ENCODE peak calls at places on chromosomes 12 and 14, in ten cellular contexts. One of them, this sample, is unnamed.

GRCh38 chr12:19707948-19708409 is 268.7 kb downstream of the AEBP2 start:
- DNase-seq in uterus: no peak
- DNase-seq in body of pancreas: no peak
- DNase-seq in vagina: no peak
- DNase-seq in tibial nerve: no peak
- DNase-seq in HepG2: no peak
- DNase-seq in ovary: no peak
- DNase-seq in adrenal gland: no peak
- DNase-seq in stomach: no peak
- DNase-seq in A549: peak
- DNase-seq in this sample: no peak

GRCh38 chr14:98146416-98146815 is 1125.6 kb downstream of the BCL11B start:
- DNase-seq in ovary: no peak
- DNase-seq in A549: no peak
- DNase-seq in body of pancreas: no peak
- DNase-seq in vagina: no peak
- DNase-seq in tibial nerve: no peak
- DNase-seq in stomach: no peak
- DNase-seq in uterus: no peak
- DNase-seq in adrenal gland: no peak
- DNase-seq in HepG2: no peak
- DNase-seq in this sample: no peak

GRCh38 chr12:71504471-71504852 is 64.9 kb downstream of the LGR5 start:
- DNase-seq in A549: no peak
- DNase-seq in stomach: no peak
- DNase-seq in body of pancreas: no peak
- DNase-seq in vagina: no peak
- DNase-seq in uterus: no peak
- DNase-seq in ovary: no peak
- DNase-seq in adrenal gland: no peak
- DNase-seq in HepG2: no peak
- DNase-seq in tibial nerve: no peak
- DNase-seq in this sample: peak

GRCh38 chr12:105474672-105475071 is 144.2 kb downstream of the C12orf75 start:
- DNase-seq in ovary: no peak
- DNase-seq in uterus: no peak
- DNase-seq in HepG2: no peak
- DNase-seq in A549: no peak
- DNase-seq in stomach: no peak
- DNase-seq in tibial nerve: no peak
- DNase-seq in vagina: no peak
- DNase-seq in body of pancreas: no peak
- DNase-seq in adrenal gland: no peak
- DNase-seq in this sample: no peak

GRCh38 chr14:65392296-65392695 is 20.2 kb upstream of the FUT8 start:
- DNase-seq in stomach: no peak
- DNase-seq in body of pancreas: no peak
- DNase-seq in tibial nerve: no peak
- DNase-seq in HepG2: no peak
- DNase-seq in adrenal gland: no peak
- DNase-seq in uterus: no peak
- DNase-seq in A549: no peak
- DNase-seq in vagina: no peak
- DNase-seq in ovary: no peak
- DNase-seq in this sample: no peak

GRCh38 chr14:61260939-61261776 is 20.0 kb downstream of the TMEM30B start:
- DNase-seq in HepG2: peak
- DNase-seq in adrenal gland: no peak
- DNase-seq in vagina: no peak
- DNase-seq in stomach: no peak
- DNase-seq in body of pancreas: no peak
- DNase-seq in tibial nerve: no peak
- DNase-seq in ovary: no peak
- DNase-seq in A549: peak
- DNase-seq in uterus: no peak
- DNase-seq in this sample: peak

GRCh38 chr12:22321018-22321605 is 13.4 kb downstream of the ST8SIA1 start:
- DNase-seq in stomach: no peak
- DNase-seq in uterus: no peak
- DNase-seq in HepG2: no peak
- DNase-seq in vagina: no peak
- DNase-seq in ovary: no peak
- DNase-seq in body of pancreas: no peak
- DNase-seq in tibial nerve: no peak
- DNase-seq in A549: no peak
- DNase-seq in adrenal gland: no peak
- DNase-seq in this sample: no peak

GRCh38 chr14:29236401-29236800 is 469.8 kb downstream of the FOXG1 start:
- DNase-seq in adrenal gland: no peak
- DNase-seq in uterus: no peak
- DNase-seq in vagina: no peak
- DNase-seq in body of pancreas: no peak
- DNase-seq in stomach: no peak
- DNase-seq in HepG2: no peak
- DNase-seq in ovary: no peak
- DNase-seq in tibial nerve: no peak
- DNase-seq in A549: no peak
- DNase-seq in this sample: no peak

GRCh38 chr14:69695664-69696527 is 71.0 kb upstream of the SRSF5 start:
- DNase-seq in vagina: no peak
- DNase-seq in tibial nerve: no peak
- DNase-seq in ovary: no peak
- DNase-seq in adrenal gland: peak
- DNase-seq in stomach: peak
- DNase-seq in body of pancreas: peak
- DNase-seq in HepG2: no peak
- DNase-seq in uterus: no peak
- DNase-seq in A549: no peak
- DNase-seq in this sample: no peak

GRCh38 chr12:70443274-70443673 is 77.2 kb downstream of the KCNMB4 start:
- DNase-seq in HepG2: no peak
- DNase-seq in tibial nerve: no peak
- DNase-seq in stomach: no peak
- DNase-seq in body of pancreas: no peak
- DNase-seq in vagina: no peak
- DNase-seq in adrenal gland: no peak
- DNase-seq in uterus: no peak
- DNase-seq in A549: no peak
- DNase-seq in ovary: no peak
- DNase-seq in this sample: no peak

GRCh38 chr12:111635524-111635923 is 36.4 kb upstream of the ATXN2 start:
- DNase-seq in ovary: no peak
- DNase-seq in body of pancreas: no peak
- DNase-seq in vagina: no peak
- DNase-seq in uterus: no peak
- DNase-seq in tibial nerve: no peak
- DNase-seq in A549: no peak
- DNase-seq in HepG2: no peak
- DNase-seq in stomach: no peak
- DNase-seq in adrenal gland: no peak
- DNase-seq in this sample: no peak

GRCh38 chr14:47585447-47585846 is 90.0 kb downstream of the MDGA2 start:
- DNase-seq in HepG2: no peak
- DNase-seq in tibial nerve: no peak
- DNase-seq in ovary: no peak
- DNase-seq in stomach: no peak
- DNase-seq in uterus: no peak
- DNase-seq in vagina: no peak
- DNase-seq in adrenal gland: no peak
- DNase-seq in body of pancreas: no peak
- DNase-seq in A549: no peak
- DNase-seq in this sample: no peak

GRCh38 chr12:57107456-57107855 is 3.7 kb downstream of the STAT6 start:
- DNase-seq in tibial nerve: no peak
- DNase-seq in body of pancreas: no peak
- DNase-seq in ovary: peak
- DNase-seq in stomach: peak
- DNase-seq in HepG2: no peak
- DNase-seq in vagina: peak
- DNase-seq in adrenal gland: no peak
- DNase-seq in A549: no peak
- DNase-seq in uterus: no peak
- DNase-seq in this sample: no peak

GRCh38 chr12:57109207-57110160 is 1.7 kb downstream of the STAT6 start:
- DNase-seq in vagina: peak
- DNase-seq in adrenal gland: no peak
- DNase-seq in body of pancreas: no peak
- DNase-seq in HepG2: no peak
- DNase-seq in stomach: no peak
- DNase-seq in ovary: no peak
- DNase-seq in uterus: no peak
- DNase-seq in A549: no peak
- DNase-seq in tibial nerve: no peak
- DNase-seq in this sample: no peak

GRCh38 chr12:57112492-57113294 is 1.5 kb upstream of the STAT6 start:
- DNase-seq in tibial nerve: no peak
- DNase-seq in ovary: peak
- DNase-seq in HepG2: no peak
- DNase-seq in uterus: no peak
- DNase-seq in A549: no peak
- DNase-seq in body of pancreas: peak
- DNase-seq in vagina: peak
- DNase-seq in stomach: peak
- DNase-seq in adrenal gland: no peak
- DNase-seq in this sample: no peak

GRCh38 chr12:57110189-57111045 is 745 bp downstream of the STAT6 start:
- DNase-seq in uterus: peak
- DNase-seq in HepG2: peak
- DNase-seq in body of pancreas: peak
- DNase-seq in stomach: peak
- DNase-seq in A549: peak
- DNase-seq in ovary: peak
- DNase-seq in adrenal gland: peak
- DNase-seq in tibial nerve: peak
- DNase-seq in vagina: peak
- DNase-seq in this sample: peak

DNA sequence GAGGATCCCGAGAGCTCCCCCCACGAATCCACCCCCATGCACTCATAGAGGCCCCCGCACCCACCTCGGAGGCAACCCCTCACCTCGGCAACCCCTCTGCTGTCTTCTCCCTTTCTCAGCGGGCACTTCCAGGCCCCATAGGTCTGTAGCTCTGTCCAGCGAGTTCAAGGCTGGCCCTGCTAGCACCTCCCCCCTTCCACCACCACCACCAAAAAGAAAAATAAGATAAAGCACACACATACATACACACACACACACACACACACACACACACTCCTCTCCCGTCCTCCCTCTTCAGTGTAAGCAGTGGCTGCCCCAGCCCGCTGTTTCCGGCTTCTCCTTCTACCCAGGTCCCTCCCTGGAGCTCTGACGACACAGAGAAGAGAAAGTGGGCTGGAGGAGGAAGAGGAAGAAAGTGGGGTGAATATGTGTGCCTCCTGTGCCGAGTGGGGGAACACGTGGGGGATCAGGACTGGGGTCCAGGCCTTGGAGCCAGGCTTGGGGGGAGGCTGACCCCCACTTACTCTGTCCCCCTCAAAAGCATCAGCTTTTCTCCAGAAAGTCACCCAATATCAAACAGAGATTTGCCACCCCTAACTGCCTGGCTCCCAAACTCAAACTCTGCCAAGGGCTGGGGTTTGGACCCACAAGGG is at the start of gene STAT6:
- DNase-seq in ovary: peak
- DNase-seq in vagina: peak
- DNase-seq in stomach: peak
- DNase-seq in A549: peak
- DNase-seq in tibial nerve: peak
- DNase-seq in adrenal gland: peak
- DNase-seq in body of pancreas: peak
- DNase-seq in uterus: peak
- DNase-seq in HepG2: peak
- DNase-seq in this sample: peak
- TF ChIP-seq POLR2A in ovary: no peak
- TF ChIP-seq POLR2A in vagina: peak
- TF ChIP-seq POLR2A in stomach: no peak
- TF ChIP-seq POLR2A in A549: peak
- TF ChIP-seq POLR2A in tibial nerve: peak
- TF ChIP-seq POLR2A in adrenal gland: peak
- TF ChIP-seq POLR2A in body of pancreas: peak
- TF ChIP-seq POLR2A in uterus: peak
- TF ChIP-seq POLR2A in HepG2: no peak
- TF ChIP-seq POLR2A in this sample: no peak

DNA sequence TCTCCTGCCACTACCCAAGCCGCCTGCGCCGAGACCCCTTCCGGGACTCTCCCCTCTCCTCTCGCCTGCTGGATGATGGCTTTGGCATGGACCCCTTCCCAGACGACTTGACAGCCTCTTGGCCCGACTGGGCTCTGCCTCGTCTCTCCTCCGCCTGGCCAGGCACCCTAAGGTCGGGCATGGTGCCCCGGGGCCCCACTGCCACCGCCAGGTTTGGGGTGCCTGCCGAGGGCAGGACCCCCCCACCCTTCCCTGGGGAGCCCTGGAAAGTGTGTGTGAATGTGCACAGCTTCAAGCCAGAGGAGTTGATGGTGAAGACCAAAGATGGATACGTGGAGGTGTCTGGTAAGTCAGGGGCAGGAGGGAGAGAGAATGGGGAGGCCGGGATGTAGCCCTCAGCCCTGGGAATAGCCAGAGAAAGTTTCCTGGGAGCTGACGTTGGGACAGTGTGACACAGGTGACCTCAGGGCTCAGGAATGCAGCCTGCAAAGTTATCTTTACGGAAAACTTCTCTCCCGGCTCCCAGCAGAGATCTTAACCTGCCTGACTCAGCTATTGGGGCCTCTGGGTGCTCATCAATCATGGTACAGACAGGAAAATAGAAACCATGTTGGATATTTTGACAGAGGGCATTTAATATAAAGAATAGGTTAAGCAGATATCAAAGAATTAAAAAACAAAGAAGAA is 747 bp downstream of the HSPB8 start:
- DNase-seq in A549: peak
- DNase-seq in ovary: peak
- DNase-seq in adrenal gland: peak
- DNase-seq in vagina: no peak
- DNase-seq in uterus: no peak
- DNase-seq in HepG2: peak
- DNase-seq in stomach: peak
- DNase-seq in body of pancreas: peak
- DNase-seq in tibial nerve: peak
- DNase-seq in this sample: no peak
- TF ChIP-seq POLR2A in A549: no peak
- TF ChIP-seq POLR2A in ovary: no peak
- TF ChIP-seq POLR2A in adrenal gland: peak
- TF ChIP-seq POLR2A in vagina: no peak
- TF ChIP-seq POLR2A in uterus: no peak
- TF ChIP-seq POLR2A in HepG2: no peak
- TF ChIP-seq POLR2A in stomach: no peak
- TF ChIP-seq POLR2A in body of pancreas: peak
- TF ChIP-seq POLR2A in tibial nerve: no peak
- TF ChIP-seq POLR2A in this sample: no peak

GRCh38 chr12:56117778-56118687 is at the start of gene ZC3H10:
- DNase-seq in HepG2: peak
- DNase-seq in stomach: peak
- DNase-seq in vagina: peak
- DNase-seq in adrenal gland: peak
- DNase-seq in uterus: peak
- DNase-seq in body of pancreas: peak
- DNase-seq in ovary: peak
- DNase-seq in tibial nerve: peak
- DNase-seq in A549: peak
- DNase-seq in this sample: peak
- TF ChIP-seq POLR2A in HepG2: peak
- TF ChIP-seq POLR2A in stomach: no peak
- TF ChIP-seq POLR2A in vagina: peak
- TF ChIP-seq POLR2A in adrenal gland: peak
- TF ChIP-seq POLR2A in uterus: peak
- TF ChIP-seq POLR2A in body of pancreas: peak
- TF ChIP-seq POLR2A in ovary: peak
- TF ChIP-seq POLR2A in tibial nerve: peak
- TF ChIP-seq POLR2A in A549: peak
- TF ChIP-seq POLR2A in this sample: peak

GRCh38 chr14:24114536-24115450 is at the start of the genes DCAF11 and NRL:
- DNase-seq in stomach: peak
- DNase-seq in body of pancreas: peak
- DNase-seq in tibial nerve: peak
- DNase-seq in A549: peak
- DNase-seq in adrenal gland: peak
- DNase-seq in HepG2: peak
- DNase-seq in vagina: peak
- DNase-seq in uterus: peak
- DNase-seq in ovary: peak
- DNase-seq in this sample: peak
- TF ChIP-seq POLR2A in stomach: no peak
- TF ChIP-seq POLR2A in body of pancreas: peak
- TF ChIP-seq POLR2A in tibial nerve: no peak
- TF ChIP-seq POLR2A in A549: peak
- TF ChIP-seq POLR2A in adrenal gland: no peak
- TF ChIP-seq POLR2A in HepG2: no peak
- TF ChIP-seq POLR2A in vagina: no peak
- TF ChIP-seq POLR2A in uterus: peak
- TF ChIP-seq POLR2A in ovary: peak
- TF ChIP-seq POLR2A in this sample: no peak

This sample was measured in lower leg skin.